ENCODE peak calls at places on chromosomes 11 and 22, in six cellular contexts. C is mucosa of gallbladder; P is stimulated activated CD4-positive, alpha-beta T cell treated with anti-CD3 and anti-CD28 coated beads, Interleukin-1b, Interleukin-23, amount 100 ng/mL, for 1 hour; J is HT1080; F is nephron progenitor cell; E is GDM1. Y is an unnamed sample.

GRCh38 chr11:134764367-134764766 is 352.3 kb upstream of the B3GAT1 start:
- DNase-seq in C (no peak), P (no peak), J (no peak), F (no peak), E (no peak), Y (no peak)

GRCh38 chr11:57163160-57163868 is 18.4 kb upstream of the LRRC55 start:
- DNase-seq in C (no peak), P (no peak), J (no peak), F (no peak), E (no peak), Y (no peak)

GRCh38 chr11:112200252-112200651 is 24.9 kb downstream of the BCO2 start:
- DNase-seq in C (no peak), P (no peak), J (no peak), F (no peak), E (no peak), Y (no peak)

GRCh38 chr11:19072464-19072863 is 11.9 kb upstream of the MRGPRX2 start:
- DNase-seq in C (peak), P (no peak), J (no peak), F (no peak), E (no peak), Y (no peak)

GRCh38 chr11:88474655-88475054 is 137.1 kb upstream of the CTSC start:
- DNase-seq in C (no peak), P (no peak), J (no peak), F (no peak), E (peak), Y (no peak)

GRCh38 chr22:24695958-24696511 is 78.5 kb downstream of the PIWIL3 start:
- DNase-seq in C (no peak), P (no peak), J (no peak), F (peak), E (no peak), Y (no peak)

GRCh38 chr11:61493832-61494231 is 14.7 kb upstream of the LRRC10B start:
- DNase-seq in C (no peak), P (no peak), J (no peak), F (no peak), E (no peak), Y (no peak)

GRCh38 chr11:106717222-106717621 is 301.1 kb downstream of the GUCY1A2 start:
- DNase-seq in C (no peak), P (no peak), J (no peak), F (no peak), E (no peak), Y (no peak)

GRCh38 chr11:61120865-61121831 is 18.9 kb downstream of the CD5 start:
- DNase-seq in C (peak), P (peak), J (no peak), F (no peak), E (no peak), Y (peak)

GRCh38 chr11:73402834-73403185 is 26.6 kb downstream of the RELT start:
- DNase-seq in C (no peak), P (no peak), J (no peak), F (no peak), E (no peak), Y (no peak)

GRCh38 chr22:26394787-26395186 is 34.3 kb upstream of the ASPHD2 start:
- DNase-seq in C (no peak), P (no peak), J (peak), F (no peak), E (no peak), Y (no peak)

GRCh38 chr11:88293931-88294330 is 43.6 kb downstream of the CTSC start:
- DNase-seq in C (no peak), P (no peak), J (peak), F (no peak), E (no peak), Y (no peak)

GRCh38 chr22:20773793-20774212 is at the start of gene SERPIND1:
- DNase-seq in C (no peak), P (no peak), J (no peak), F (no peak), E (no peak), Y (no peak)

GRCh38 chr11:71563401-71563800 is 2.0 kb upstream of the KRTAP5-10 start:
- DNase-seq in C (peak), P (no peak), J (peak), F (peak), E (peak), Y (no peak)

GRCh38 chr11:79119491-79120284 is 321.1 kb downstream of the TENM4 start:
- DNase-seq in C (no peak), P (no peak), J (peak), F (no peak), E (no peak), Y (no peak)

GRCh38 chr11:111220716-111221115 is 24.8 kb upstream of the POU2AF2 start:
- DNase-seq in C (no peak), P (no peak), J (no peak), F (no peak), E (no peak), Y (no peak)

GRCh38 chr22:46965552-46966494 is 203.4 kb downstream of the TBC1D22A start:
- DNase-seq in C (no peak), P (no peak), J (no peak), F (no peak), E (no peak), Y (no peak)

GRCh38 chr11:68840661-68841653 is 759 bp downstream of the CPT1A start:
- DNase-seq in C (peak), P (no peak), J (no peak), F (peak), E (no peak), Y (no peak)

GRCh38 chr11:105000167-105000566 is 22.8 kb downstream of the CASP5 start:
- DNase-seq in C (no peak), P (no peak), J (peak), F (no peak), E (no peak), Y (no peak)

GRCh38 chr11:44711113-44711512 is 15.6 kb upstream of the TSPAN18 start:
- DNase-seq in C (no peak), P (no peak), J (no peak), F (peak), E (no peak), Y (no peak)

GRCh38 chr22:29306175-29306829 is at the start of gene GAS2L1:
- DNase-seq in C (peak), P (no peak), J (peak), F (peak), E (peak), Y (no peak)

GRCh38 chr11:118295834-118296454 is 8.6 kb upstream of the CD3E start:
- DNase-seq in C (peak), P (no peak), J (peak), F (no peak), E (peak), Y (no peak)

GRCh38 chr11:108177570-108177969 is 44.9 kb downstream of the NPAT start:
- DNase-seq in C (no peak), P (no peak), J (no peak), F (no peak), E (no peak), Y (no peak)

GRCh38 chr11:118614511-118614910 is 7.1 kb downstream of the PHLDB1 start:
- DNase-seq in C (no peak), P (no peak), J (no peak), F (no peak), E (no peak), Y (no peak)

GRCh38 chr11:126636911-126637799 is 281.7 kb downstream of the ST3GAL4 start:
- DNase-seq in C (no peak), P (no peak), J (peak), F (no peak), E (no peak), Y (no peak)

GRCh38 chr22:38233427-38233826 is 31.6 kb downstream of the MAFF start:
- DNase-seq in C (no peak), P (no peak), J (no peak), F (no peak), E (no peak), Y (no peak)

GRCh38 chr11:62501432-62501891 is 45.1 kb downstream of the AHNAK start:
- DNase-seq in C (peak), P (no peak), J (no peak), F (peak), E (no peak), Y (no peak)

GRCh38 chr11:91790873-91791468 is 433.6 kb upstream of the FAT3 start:
- DNase-seq in C (no peak), P (no peak), J (no peak), F (no peak), E (no peak), Y (no peak)

GRCh38 chr11:57321996-57322880 is 2.5 kb downstream of the TNKS1BP1 start:
- DNase-seq in C (peak), P (no peak), J (peak), F (peak), E (no peak), Y (peak)

GRCh38 chr11:128336203-128336602 is 251.2 kb downstream of the ETS1 start:
- DNase-seq in C (peak), P (no peak), J (peak), F (peak), E (no peak), Y (no peak)

GRCh38 chr11:58573451-58574104 is 2.1 kb downstream of the LPXN start:
- DNase-seq in C (no peak), P (no peak), J (peak), F (no peak), E (peak), Y (peak)

GRCh38 chr22:29018293-29019189 is 43.1 kb downstream of the C22orf31 start:
- DNase-seq in C (no peak), P (no peak), J (no peak), F (no peak), E (no peak), Y (no peak)

GRCh38 chr11:46675949-46676348 is 24.5 kb downstream of the ARHGAP1 start:
- DNase-seq in C (no peak), P (no peak), J (no peak), F (no peak), E (no peak), Y (peak)

GRCh38 chr22:44604455-44604854 is 97.5 kb upstream of the PRR5 start:
- DNase-seq in C (no peak), P (no peak), J (no peak), F (no peak), E (no peak), Y (no peak)

Y was measured in RWPE2.